ENCODE peak calls at places on chromosomes 11 and 22, in eight cellular contexts. F is H1; I is HEK293T; T is NCI-H510A; A is T follicular helper cell; O is K562; H is nephron progenitor cell; M is stimulated activated naive CD4-positive, alpha-beta T cell. R is an unnamed sample.

GRCh38 chr11:130042093-130042591 is 27.6 kb upstream of the APLP2 start:
- DNase-seq in O (peak), M (no peak), A (no peak), H (no peak), T (peak), I (no peak), F (no peak), R (no peak)

GRCh38 chr22:49240016-49240380 is 587.7 kb downstream of the BRD1 start:
- DNase-seq in M (no peak), I (no peak), A (no peak), T (no peak), F (no peak), H (no peak), O (no peak), R (no peak)

GRCh38 chr11:124602193-124602592 is 9.0 kb upstream of the PANX3 start:
- DNase-seq in O (no peak), A (no peak), F (no peak), I (no peak), H (no peak), T (no peak), M (no peak), R (no peak)

GRCh38 chr11:110409174-110409573 is 20.6 kb upstream of the FDX1 start:
- DNase-seq in H (no peak), A (no peak), M (no peak), T (no peak), O (no peak), F (no peak), I (no peak), R (no peak)

GRCh38 chr11:19992998-19993397 is 167.3 kb downstream of the DBX1 start:
- DNase-seq in I (no peak), M (no peak), A (no peak), F (no peak), O (no peak), T (no peak), H (no peak), R (no peak)

GRCh38 chr11:69300124-69301032 is 6.4 kb downstream of the MYEOV start:
- DNase-seq in F (no peak), M (no peak), H (no peak), T (no peak), O (peak), I (no peak), A (no peak), R (no peak)

GRCh38 chr22:30077279-30077678 is 3.0 kb upstream of the HORMAD2 start:
- DNase-seq in H (no peak), M (no peak), T (no peak), A (no peak), I (no peak), O (no peak), F (no peak), R (no peak)

GRCh38 chr11:2380807-2381350 is 3.8 kb downstream of the CD81 start:
- DNase-seq in F (no peak), O (no peak), T (no peak), M (no peak), H (no peak), I (no peak), A (no peak), R (no peak)

GRCh38 chr11:120629407-120629806 is 117.9 kb downstream of the GRIK4 start:
- DNase-seq in H (no peak), T (no peak), F (peak), M (no peak), A (no peak), I (no peak), O (no peak), R (no peak)

GRCh38 chr11:118868659-118869058 is 15.0 kb upstream of the CXCR5 start:
- DNase-seq in M (no peak), H (no peak), T (no peak), A (no peak), F (no peak), O (no peak), I (no peak), R (no peak)

GRCh38 chr22:27420817-27421361 is 380.7 kb downstream of the MN1 start:
- DNase-seq in H (no peak), O (no peak), I (no peak), T (no peak), A (no peak), M (no peak), F (no peak), R (no peak)

GRCh38 chr11:17163296-17163695 is 44.5 kb downstream of the PIK3C2A start:
- DNase-seq in T (no peak), H (no peak), F (no peak), I (no peak), M (no peak), O (no peak), A (no peak), R (no peak)

GRCh38 chr11:114315749-114316368 is 19.7 kb downstream of the NNMT start:
- DNase-seq in O (no peak), H (no peak), M (peak), A (no peak), F (no peak), T (no peak), I (no peak), R (no peak)

GRCh38 chr22:30884211-30885000 is 84.2 kb downstream of the MORC2 start:
- DNase-seq in O (no peak), M (no peak), A (no peak), T (no peak), F (no peak), H (no peak), I (no peak), R (no peak)

GRCh38 chr11:108069947-108070346 is 51.4 kb upstream of the ACAT1 start:
- DNase-seq in T (no peak), I (no peak), O (no peak), M (peak), H (no peak), A (no peak), F (no peak), R (no peak)

GRCh38 chr11:33957304-33957917 is 65.5 kb upstream of the LMO2 start:
- DNase-seq in T (no peak), I (no peak), H (no peak), F (no peak), O (no peak), M (no peak), A (no peak), R (no peak)

GRCh38 chr11:35488117-35488516 is 37.3 kb downstream of the PAMR1 start:
- DNase-seq in T (no peak), A (no peak), I (no peak), M (no peak), O (no peak), H (no peak), F (no peak), R (no peak)

GRCh38 chr22:23180893-23181762 is 819 bp downstream of the BCR start:
- DNase-seq in A (no peak), O (peak), M (peak), H (peak), F (no peak), I (no peak), T (no peak), R (no peak)

GRCh38 chr22:36009085-36009484 is 19.5 kb downstream of the RBFOX2 start:
- DNase-seq in A (no peak), O (no peak), F (no peak), T (no peak), I (no peak), H (no peak), M (no peak), R (no peak)

GRCh38 chr11:40104941-40105550 is 1354.4 kb downstream of the LRRC4C start:
- DNase-seq in O (no peak), M (no peak), F (no peak), I (no peak), H (no peak), A (no peak), T (no peak), R (no peak)

GRCh38 chr22:45336971-45337431 is 27.3 kb downstream of the FAM118A start:
- DNase-seq in A (no peak), I (no peak), M (peak), O (no peak), H (no peak), T (no peak), F (no peak), R (no peak)

GRCh38 chr11:120236169-120237107 is 3.5 kb upstream of the POU2F3 start:
- DNase-seq in O (peak), T (no peak), M (no peak), H (no peak), A (no peak), I (no peak), F (no peak), R (no peak)

GRCh38 chr11:44601471-44602370 is 36.3 kb downstream of the CD82 start:
- DNase-seq in F (no peak), M (no peak), H (no peak), T (no peak), O (no peak), A (no peak), I (no peak), R (no peak)

GRCh38 chr11:2365571-2366210 is 11.4 kb upstream of the CD81 start:
- DNase-seq in M (no peak), O (no peak), H (no peak), F (no peak), T (no peak), A (no peak), I (no peak), R (no peak)

GRCh38 chr22:40853330-40853729 is 3.1 kb downstream of the ST13 start:
- DNase-seq in I (no peak), O (no peak), F (no peak), T (no peak), H (no peak), A (no peak), M (no peak), R (no peak)

GRCh38 chr22:26581026-26581425 is 8.9 kb downstream of the TPST2 start:
- DNase-seq in O (no peak), M (no peak), A (no peak), T (no peak), H (no peak), I (no peak), F (no peak), R (no peak)

GRCh38 chr11:91433284-91434010 is 791.2 kb upstream of the FAT3 start:
- DNase-seq in H (no peak), O (no peak), F (no peak), I (no peak), A (no peak), T (no peak), M (no peak), R (no peak)

GRCh38 chr22:27223317-27224177 is 566.2 kb downstream of the MIAT start:
- DNase-seq in O (no peak), F (no peak), H (no peak), T (no peak), A (no peak), M (no peak), I (no peak), R (no peak)

GRCh38 chr11:100329352-100329751 is 357.7 kb upstream of the ARHGAP42 start:
- DNase-seq in I (no peak), O (no peak), T (no peak), H (no peak), F (no peak), M (no peak), A (no peak), R (no peak)

GRCh38 chr11:73227571-73228211 is 9.6 kb downstream of the P2RY2 start:
- DNase-seq in A (no peak), H (peak), F (peak), T (peak), M (no peak), O (peak), I (no peak), R (no peak)

R was measured in T-helper 22 cell.